ENCODE peak calls at places on chromosomes 4 and X, in ten cellular contexts. One of them, this sample, is unnamed.

GRCh38 chr4:23877758-23878229 is 12.1 kb downstream of the PPARGC1A start:
- DNase-seq in activated CD8-positive, alpha-beta T cell treated with anti-CD3 and anti-CD28 coated beads, Interleukin-2, amount 10 ng/mL, durations not matched to agents 7 days and 5 days: no peak
- DNase-seq in activated naive CD4-positive, alpha-beta T cell: no peak
- DNase-seq in astrocyte of the spinal cord: peak
- DNase-seq in NCI-H146: no peak
- DNase-seq in MV-4-11: no peak
- DNase-seq in EH: peak
- DNase-seq in A673: no peak
- DNase-seq in naive thymus-derived CD8-positive, alpha-beta T cell: no peak
- DNase-seq in NCI-H2029 treated with DMSO at 0.1 percent for 48 hours: peak
- DNase-seq in this sample: no peak

GRCh38 chrX:16488959-16489358 is 161.0 kb upstream of the S100G start:
- DNase-seq in activated CD8-positive, alpha-beta T cell treated with anti-CD3 and anti-CD28 coated beads, Interleukin-2, amount 10 ng/mL, durations not matched to agents 7 days and 5 days: no peak
- DNase-seq in NCI-H2029 treated with DMSO at 0.1 percent for 48 hours: no peak
- DNase-seq in naive thymus-derived CD8-positive, alpha-beta T cell: no peak
- DNase-seq in A673: no peak
- DNase-seq in astrocyte of the spinal cord: peak
- DNase-seq in EH: peak
- DNase-seq in activated naive CD4-positive, alpha-beta T cell: no peak
- DNase-seq in MV-4-11: no peak
- DNase-seq in NCI-H146: no peak
- DNase-seq in this sample: no peak

GRCh38 chr4:4659871-4660651 is 118.2 kb upstream of the STX18 start:
- DNase-seq in naive thymus-derived CD8-positive, alpha-beta T cell: no peak
- DNase-seq in NCI-H146: no peak
- DNase-seq in EH: peak
- DNase-seq in NCI-H2029 treated with DMSO at 0.1 percent for 48 hours: no peak
- DNase-seq in astrocyte of the spinal cord: peak
- DNase-seq in activated naive CD4-positive, alpha-beta T cell: no peak
- DNase-seq in A673: peak
- DNase-seq in MV-4-11: peak
- DNase-seq in activated CD8-positive, alpha-beta T cell treated with anti-CD3 and anti-CD28 coated beads, Interleukin-2, amount 10 ng/mL, durations not matched to agents 7 days and 5 days: no peak
- DNase-seq in this sample: no peak

GRCh38 chr4:55727746-55728145 is 91.6 kb upstream of the NMU start:
- DNase-seq in NCI-H146: no peak
- DNase-seq in activated CD8-positive, alpha-beta T cell treated with anti-CD3 and anti-CD28 coated beads, Interleukin-2, amount 10 ng/mL, durations not matched to agents 7 days and 5 days: no peak
- DNase-seq in activated naive CD4-positive, alpha-beta T cell: no peak
- DNase-seq in astrocyte of the spinal cord: no peak
- DNase-seq in naive thymus-derived CD8-positive, alpha-beta T cell: no peak
- DNase-seq in MV-4-11: no peak
- DNase-seq in NCI-H2029 treated with DMSO at 0.1 percent for 48 hours: no peak
- DNase-seq in A673: no peak
- DNase-seq in EH: peak
- DNase-seq in this sample: no peak

GRCh38 chrX:104565791-104566687 is at the start of gene IL1RAPL2:
- DNase-seq in NCI-H2029 treated with DMSO at 0.1 percent for 48 hours: no peak
- DNase-seq in MV-4-11: no peak
- DNase-seq in naive thymus-derived CD8-positive, alpha-beta T cell: no peak
- DNase-seq in activated naive CD4-positive, alpha-beta T cell: no peak
- DNase-seq in astrocyte of the spinal cord: peak
- DNase-seq in EH: peak
- DNase-seq in A673: peak
- DNase-seq in NCI-H146: peak
- DNase-seq in activated CD8-positive, alpha-beta T cell treated with anti-CD3 and anti-CD28 coated beads, Interleukin-2, amount 10 ng/mL, durations not matched to agents 7 days and 5 days: peak
- DNase-seq in this sample: no peak

GRCh38 chrX:107683124-107683895 is 55.0 kb downstream of the PRPS1 start:
- DNase-seq in naive thymus-derived CD8-positive, alpha-beta T cell: no peak
- DNase-seq in NCI-H2029 treated with DMSO at 0.1 percent for 48 hours: no peak
- DNase-seq in astrocyte of the spinal cord: no peak
- DNase-seq in NCI-H146: no peak
- DNase-seq in A673: no peak
- DNase-seq in EH: no peak
- DNase-seq in activated CD8-positive, alpha-beta T cell treated with anti-CD3 and anti-CD28 coated beads, Interleukin-2, amount 10 ng/mL, durations not matched to agents 7 days and 5 days: no peak
- DNase-seq in MV-4-11: no peak
- DNase-seq in activated naive CD4-positive, alpha-beta T cell: no peak
- DNase-seq in this sample: no peak

GRCh38 chr4:111283066-111283677 is 660.3 kb upstream of the PITX2 start:
- DNase-seq in MV-4-11: peak
- DNase-seq in A673: peak
- DNase-seq in astrocyte of the spinal cord: peak
- DNase-seq in activated CD8-positive, alpha-beta T cell treated with anti-CD3 and anti-CD28 coated beads, Interleukin-2, amount 10 ng/mL, durations not matched to agents 7 days and 5 days: peak
- DNase-seq in EH: peak
- DNase-seq in NCI-H146: peak
- DNase-seq in activated naive CD4-positive, alpha-beta T cell: no peak
- DNase-seq in naive thymus-derived CD8-positive, alpha-beta T cell: no peak
- DNase-seq in NCI-H2029 treated with DMSO at 0.1 percent for 48 hours: no peak
- DNase-seq in this sample: no peak

GRCh38 chr4:85127653-85128052 is 161.2 kb upstream of the WDFY3 start:
- DNase-seq in MV-4-11: no peak
- DNase-seq in NCI-H2029 treated with DMSO at 0.1 percent for 48 hours: no peak
- DNase-seq in NCI-H146: peak
- DNase-seq in activated naive CD4-positive, alpha-beta T cell: no peak
- DNase-seq in naive thymus-derived CD8-positive, alpha-beta T cell: no peak
- DNase-seq in astrocyte of the spinal cord: peak
- DNase-seq in A673: peak
- DNase-seq in activated CD8-positive, alpha-beta T cell treated with anti-CD3 and anti-CD28 coated beads, Interleukin-2, amount 10 ng/mL, durations not matched to agents 7 days and 5 days: no peak
- DNase-seq in EH: peak
- DNase-seq in this sample: no peak

GRCh38 chrX:110531873-110532272 is 173.2 kb downstream of the RTL9 start:
- DNase-seq in NCI-H2029 treated with DMSO at 0.1 percent for 48 hours: no peak
- DNase-seq in astrocyte of the spinal cord: no peak
- DNase-seq in EH: no peak
- DNase-seq in activated CD8-positive, alpha-beta T cell treated with anti-CD3 and anti-CD28 coated beads, Interleukin-2, amount 10 ng/mL, durations not matched to agents 7 days and 5 days: no peak
- DNase-seq in naive thymus-derived CD8-positive, alpha-beta T cell: no peak
- DNase-seq in A673: no peak
- DNase-seq in activated naive CD4-positive, alpha-beta T cell: no peak
- DNase-seq in MV-4-11: no peak
- DNase-seq in NCI-H146: no peak
- DNase-seq in this sample: no peak

GRCh38 chrX:111114806-111115205 is 18.8 kb downstream of the PAK3 start:
- DNase-seq in astrocyte of the spinal cord: no peak
- DNase-seq in activated naive CD4-positive, alpha-beta T cell: no peak
- DNase-seq in activated CD8-positive, alpha-beta T cell treated with anti-CD3 and anti-CD28 coated beads, Interleukin-2, amount 10 ng/mL, durations not matched to agents 7 days and 5 days: no peak
- DNase-seq in EH: no peak
- DNase-seq in A673: no peak
- DNase-seq in NCI-H146: no peak
- DNase-seq in naive thymus-derived CD8-positive, alpha-beta T cell: no peak
- DNase-seq in MV-4-11: no peak
- DNase-seq in NCI-H2029 treated with DMSO at 0.1 percent for 48 hours: no peak
- DNase-seq in this sample: no peak

GRCh38 chr4:141455651-141456050 is 180.7 kb upstream of the IL15 start:
- DNase-seq in NCI-H146: no peak
- DNase-seq in MV-4-11: no peak
- DNase-seq in NCI-H2029 treated with DMSO at 0.1 percent for 48 hours: no peak
- DNase-seq in naive thymus-derived CD8-positive, alpha-beta T cell: no peak
- DNase-seq in activated naive CD4-positive, alpha-beta T cell: no peak
- DNase-seq in EH: peak
- DNase-seq in activated CD8-positive, alpha-beta T cell treated with anti-CD3 and anti-CD28 coated beads, Interleukin-2, amount 10 ng/mL, durations not matched to agents 7 days and 5 days: no peak
- DNase-seq in astrocyte of the spinal cord: no peak
- DNase-seq in A673: no peak
- DNase-seq in this sample: no peak

GRCh38 chr4:92339671-92340070 is 35.9 kb downstream of the GRID2 start:
- DNase-seq in EH: no peak
- DNase-seq in naive thymus-derived CD8-positive, alpha-beta T cell: no peak
- DNase-seq in activated naive CD4-positive, alpha-beta T cell: no peak
- DNase-seq in NCI-H146: no peak
- DNase-seq in astrocyte of the spinal cord: no peak
- DNase-seq in NCI-H2029 treated with DMSO at 0.1 percent for 48 hours: no peak
- DNase-seq in activated CD8-positive, alpha-beta T cell treated with anti-CD3 and anti-CD28 coated beads, Interleukin-2, amount 10 ng/mL, durations not matched to agents 7 days and 5 days: no peak
- DNase-seq in A673: no peak
- DNase-seq in MV-4-11: no peak
- DNase-seq in this sample: no peak

GRCh38 chr4:6109842-6110560 is 90.3 kb downstream of the JAKMIP1 start:
- DNase-seq in NCI-H2029 treated with DMSO at 0.1 percent for 48 hours: peak
- DNase-seq in naive thymus-derived CD8-positive, alpha-beta T cell: no peak
- DNase-seq in NCI-H146: peak
- DNase-seq in astrocyte of the spinal cord: no peak
- DNase-seq in EH: no peak
- DNase-seq in A673: no peak
- DNase-seq in activated naive CD4-positive, alpha-beta T cell: no peak
- DNase-seq in MV-4-11: no peak
- DNase-seq in activated CD8-positive, alpha-beta T cell treated with anti-CD3 and anti-CD28 coated beads, Interleukin-2, amount 10 ng/mL, durations not matched to agents 7 days and 5 days: no peak
- DNase-seq in this sample: no peak

GRCh38 chrX:14032383-14032782 is 2.7 kb upstream of the GEMIN8 start:
- DNase-seq in EH: peak
- DNase-seq in activated CD8-positive, alpha-beta T cell treated with anti-CD3 and anti-CD28 coated beads, Interleukin-2, amount 10 ng/mL, durations not matched to agents 7 days and 5 days: peak
- DNase-seq in naive thymus-derived CD8-positive, alpha-beta T cell: peak
- DNase-seq in A673: peak
- DNase-seq in activated naive CD4-positive, alpha-beta T cell: peak
- DNase-seq in astrocyte of the spinal cord: peak
- DNase-seq in MV-4-11: peak
- DNase-seq in NCI-H2029 treated with DMSO at 0.1 percent for 48 hours: no peak
- DNase-seq in NCI-H146: peak
- DNase-seq in this sample: no peak

GRCh38 chr4:123495530-123495929 is 98.9 kb downstream of the SPRY1 start:
- DNase-seq in A673: no peak
- DNase-seq in naive thymus-derived CD8-positive, alpha-beta T cell: no peak
- DNase-seq in activated CD8-positive, alpha-beta T cell treated with anti-CD3 and anti-CD28 coated beads, Interleukin-2, amount 10 ng/mL, durations not matched to agents 7 days and 5 days: no peak
- DNase-seq in NCI-H146: no peak
- DNase-seq in NCI-H2029 treated with DMSO at 0.1 percent for 48 hours: no peak
- DNase-seq in astrocyte of the spinal cord: no peak
- DNase-seq in activated naive CD4-positive, alpha-beta T cell: no peak
- DNase-seq in MV-4-11: peak
- DNase-seq in EH: no peak
- DNase-seq in this sample: no peak

GRCh38 chrX:24651783-24652182 is 4.6 kb upstream of the PCYT1B start:
- DNase-seq in NCI-H146: no peak
- DNase-seq in EH: no peak
- DNase-seq in astrocyte of the spinal cord: no peak
- DNase-seq in NCI-H2029 treated with DMSO at 0.1 percent for 48 hours: no peak
- DNase-seq in activated CD8-positive, alpha-beta T cell treated with anti-CD3 and anti-CD28 coated beads, Interleukin-2, amount 10 ng/mL, durations not matched to agents 7 days and 5 days: no peak
- DNase-seq in activated naive CD4-positive, alpha-beta T cell: no peak
- DNase-seq in MV-4-11: no peak
- DNase-seq in A673: no peak
- DNase-seq in naive thymus-derived CD8-positive, alpha-beta T cell: no peak
- DNase-seq in this sample: no peak

This sample was measured in cortex of kidney.